ENCODE peak calls at places on chromosomes 3 and 15, in seven cellular contexts. One of them, this sample, is unnamed.

GRCh38 chr15:97652700-97653167 is 307.8 kb upstream of the ARRDC4 start:
- DNase-seq in NCI-H2029: peak; percentile 65
- DNase-seq in H7: peak; percentile 38
- DNase-seq in germinal center: no peak
- DNase-seq in choroid plexus epithelial cell: no peak
- DNase-seq in AG09319: no peak
- DNase-seq in effector CD4-positive, alpha-beta T cell: no peak
- DNase-seq in this sample: peak; percentile 80

GRCh38 chr3:178302966-178303930 is 233.0 kb upstream of the KCNMB2 start:
- DNase-seq in NCI-H2029: no peak
- DNase-seq in H7: no peak
- DNase-seq in germinal center: no peak
- DNase-seq in choroid plexus epithelial cell: no peak
- DNase-seq in AG09319: no peak
- DNase-seq in effector CD4-positive, alpha-beta T cell: no peak
- DNase-seq in this sample: no peak

GRCh38 chr3:129616713-129617112 is 10.2 kb upstream of the PLXND1 start:
- DNase-seq in NCI-H2029: no peak
- DNase-seq in H7: no peak
- DNase-seq in germinal center: no peak
- DNase-seq in choroid plexus epithelial cell: peak; percentile 62
- DNase-seq in AG09319: no peak
- DNase-seq in effector CD4-positive, alpha-beta T cell: no peak
- DNase-seq in this sample: no peak

GRCh38 chr3:138082085-138082991 is 33.1 kb downstream of the DZIP1L start:
- DNase-seq in NCI-H2029: peak; percentile 60
- DNase-seq in H7: no peak
- DNase-seq in germinal center: no peak
- DNase-seq in choroid plexus epithelial cell: peak; percentile 96
- DNase-seq in AG09319: no peak
- DNase-seq in effector CD4-positive, alpha-beta T cell: no peak
- DNase-seq in this sample: no peak

GRCh38 chr3:136954246-136954645 is 3.5 kb upstream of the IL20RB start:
- DNase-seq in NCI-H2029: no peak
- DNase-seq in H7: no peak
- DNase-seq in germinal center: no peak
- DNase-seq in choroid plexus epithelial cell: peak; percentile 38
- DNase-seq in AG09319: no peak
- DNase-seq in effector CD4-positive, alpha-beta T cell: no peak
- DNase-seq in this sample: no peak

GRCh38 chr3:165636682-165637010 is 200.6 kb downstream of the BCHE start:
- DNase-seq in NCI-H2029: no peak
- DNase-seq in H7: no peak
- DNase-seq in germinal center: no peak
- DNase-seq in choroid plexus epithelial cell: no peak
- DNase-seq in AG09319: no peak
- DNase-seq in effector CD4-positive, alpha-beta T cell: no peak
- DNase-seq in this sample: no peak

GRCh38 chr3:42043116-42043796 is 47.9 kb upstream of the TRAK1 start:
- DNase-seq in NCI-H2029: peak; percentile 97
- DNase-seq in H7: peak; percentile 86
- DNase-seq in germinal center: no peak
- DNase-seq in choroid plexus epithelial cell: peak; percentile 82
- DNase-seq in AG09319: no peak
- DNase-seq in effector CD4-positive, alpha-beta T cell: no peak
- DNase-seq in this sample: peak; percentile 91

GRCh38 chr3:179194931-179195330 is 46.8 kb downstream of the PIK3CA start:
- DNase-seq in NCI-H2029: no peak
- DNase-seq in H7: peak; percentile 22
- DNase-seq in germinal center: no peak
- DNase-seq in choroid plexus epithelial cell: no peak
- DNase-seq in AG09319: no peak
- DNase-seq in effector CD4-positive, alpha-beta T cell: no peak
- DNase-seq in this sample: no peak

GRCh38 chr3:66014056-66014455 is 24.7 kb downstream of the MAGI1 start:
- DNase-seq in NCI-H2029: no peak
- DNase-seq in H7: no peak
- DNase-seq in germinal center: no peak
- DNase-seq in choroid plexus epithelial cell: no peak
- DNase-seq in AG09319: no peak
- DNase-seq in effector CD4-positive, alpha-beta T cell: no peak
- DNase-seq in this sample: no peak

GRCh38 chr15:81049835-81050234 is 49.1 kb downstream of the TLNRD1 start:
- DNase-seq in NCI-H2029: peak; percentile 4
- DNase-seq in H7: no peak
- DNase-seq in germinal center: no peak
- DNase-seq in choroid plexus epithelial cell: no peak
- DNase-seq in AG09319: no peak
- DNase-seq in effector CD4-positive, alpha-beta T cell: no peak
- DNase-seq in this sample: no peak

GRCh38 chr3:36991923-36992805 is 767 bp downstream of the EPM2AIP1 start:
- DNase-seq in NCI-H2029: no peak
- DNase-seq in H7: no peak
- DNase-seq in germinal center: no peak
- DNase-seq in choroid plexus epithelial cell: peak; percentile 78
- DNase-seq in AG09319: peak; percentile 0
- DNase-seq in effector CD4-positive, alpha-beta T cell: no peak
- DNase-seq in this sample: peak; percentile 38

GRCh38 chr15:70038730-70039392 is 58.9 kb downstream of the TLE3 start:
- DNase-seq in NCI-H2029: no peak
- DNase-seq in H7: no peak
- DNase-seq in germinal center: no peak
- DNase-seq in choroid plexus epithelial cell: no peak
- DNase-seq in AG09319: no peak
- DNase-seq in effector CD4-positive, alpha-beta T cell: no peak
- DNase-seq in this sample: no peak

GRCh38 chr3:65955792-65956477 is 82.8 kb downstream of the MAGI1 start:
- DNase-seq in NCI-H2029: no peak
- DNase-seq in H7: no peak
- DNase-seq in germinal center: no peak
- DNase-seq in choroid plexus epithelial cell: peak; percentile 67
- DNase-seq in AG09319: no peak
- DNase-seq in effector CD4-positive, alpha-beta T cell: no peak
- DNase-seq in this sample: no peak

GRCh38 chr15:60179786-60180391 is 175.8 kb downstream of the FOXB1 start:
- DNase-seq in NCI-H2029: peak; percentile 8
- DNase-seq in H7: peak; percentile 11
- DNase-seq in germinal center: peak; percentile 10
- DNase-seq in choroid plexus epithelial cell: peak; percentile 81
- DNase-seq in AG09319: peak; percentile 27
- DNase-seq in effector CD4-positive, alpha-beta T cell: peak; percentile 10
- DNase-seq in this sample: peak; percentile 62

GRCh38 chr3:13397316-13397715 is 22.8 kb downstream of the NUP210 start:
- DNase-seq in NCI-H2029: no peak
- DNase-seq in H7: no peak
- DNase-seq in germinal center: no peak
- DNase-seq in choroid plexus epithelial cell: no peak
- DNase-seq in AG09319: no peak
- DNase-seq in effector CD4-positive, alpha-beta T cell: no peak
- DNase-seq in this sample: no peak

GRCh38 chr3:13069495-13069894 is 3.7 kb downstream of the IQSEC1 start:
- DNase-seq in NCI-H2029: no peak
- DNase-seq in H7: no peak
- DNase-seq in germinal center: peak; percentile 46
- DNase-seq in choroid plexus epithelial cell: no peak
- DNase-seq in AG09319: no peak
- DNase-seq in effector CD4-positive, alpha-beta T cell: peak; percentile 24
- DNase-seq in this sample: no peak

GRCh38 chr3:112814256-112814655 is 32.4 kb downstream of the CD200R1L start:
- DNase-seq in NCI-H2029: no peak
- DNase-seq in H7: no peak
- DNase-seq in germinal center: peak; percentile 12
- DNase-seq in choroid plexus epithelial cell: peak; percentile 93
- DNase-seq in AG09319: peak; percentile 59
- DNase-seq in effector CD4-positive, alpha-beta T cell: no peak
- DNase-seq in this sample: peak; percentile 34

GRCh38 chr3:160676547-160677303 is at the start of gene ARL14:
- DNase-seq in NCI-H2029: no peak
- DNase-seq in H7: no peak
- DNase-seq in germinal center: no peak
- DNase-seq in choroid plexus epithelial cell: peak; percentile 50
- DNase-seq in AG09319: no peak
- DNase-seq in effector CD4-positive, alpha-beta T cell: no peak
- DNase-seq in this sample: no peak

GRCh38 chr3:108036984-108037741 is 53.7 kb downstream of the CD47 start:
- DNase-seq in NCI-H2029: no peak
- DNase-seq in H7: no peak
- DNase-seq in germinal center: peak; percentile 9
- DNase-seq in choroid plexus epithelial cell: peak; percentile 36
- DNase-seq in AG09319: peak; percentile 12
- DNase-seq in effector CD4-positive, alpha-beta T cell: no peak
- DNase-seq in this sample: no peak

GRCh38 chr3:16374047-16375019 is 109.3 kb downstream of the OXNAD1 start:
- DNase-seq in NCI-H2029: no peak
- DNase-seq in H7: no peak
- DNase-seq in germinal center: peak; percentile 59
- DNase-seq in choroid plexus epithelial cell: no peak
- DNase-seq in AG09319: no peak
- DNase-seq in effector CD4-positive, alpha-beta T cell: no peak
- DNase-seq in this sample: no peak

This sample was measured in neural progenitor cell.